ENCODE peak calls at places on chromosomes 5 and 9, in ten cellular contexts. K is CD4-positive, alpha-beta T cell; A is stomach; Q is fibroblast of mammary gland; W is psoas muscle; I is endothelial cell; S is fibroblast of pulmonary artery; R is lower lobe of right lung; P is coronary artery; O is AG10803. H is an unnamed sample.
A peak's percentile ranks its signal among the peaks of the same experiment; 100 is the strongest.

GRCh38 chr9:7756088-7756487 is 43.5 kb downstream of the DMAC1 start:
- DNase-seq in P (no peak), K (no peak), S (no peak), R (no peak), I (no peak), O (no peak), W (no peak), A (no peak), Q (no peak), H (no peak)

GRCh38 chr5:181037365-181037861 is 2.7 kb upstream of the BTNL9 start:
- DNase-seq in Q (no peak), S (no peak), O (no peak), A (no peak), W (no peak), R (no peak), P (no peak), I (no peak), K (no peak), H (no peak)

GRCh38 chr5:135271533-135272310 is 127.3 kb downstream of the MACROH2A1 start:
- DNase-seq in K (no peak), A (no peak), I (no peak), W (no peak), P (no peak), O (peak; percentile 65), R (no peak), S (peak; percentile 16), Q (peak; percentile 21), H (no peak)

GRCh38 chr5:140882591-140882899 is 621 bp downstream of the PCDHA13 start:
- DNase-seq in S (no peak), P (no peak), A (no peak), R (no peak), K (no peak), W (no peak), I (peak; percentile 54), O (no peak), Q (peak; percentile 5), H (no peak)

GRCh38 chr9:13160051-13160450 is 119.4 kb downstream of the MPDZ start:
- DNase-seq in R (no peak), S (no peak), A (no peak), I (no peak), P (no peak), K (no peak), W (no peak), O (peak; percentile 60), Q (no peak), H (no peak)

GRCh38 chr5:133460172-133460758 is 152.1 kb downstream of the FSTL4 start:
- DNase-seq in A (no peak), O (no peak), W (no peak), P (no peak), S (peak; percentile 8), Q (peak; percentile 25), K (no peak), I (peak; percentile 64), R (no peak), H (no peak)

GRCh38 chr9:109568568-109569210 is 70.6 kb upstream of the PTPN3 start:
- DNase-seq in I (no peak), Q (no peak), P (no peak), W (no peak), O (no peak), A (no peak), S (no peak), R (no peak), K (no peak), H (no peak)

GRCh38 chr9:38096238-38096805 is 27.3 kb upstream of the SHB start:
- DNase-seq in Q (no peak), S (no peak), P (peak; percentile 40), I (no peak), K (no peak), R (no peak), A (no peak), O (no peak), W (peak; percentile 20), H (no peak)

GRCh38 chr5:179262126-179262920 is 82.9 kb downstream of the ADAMTS2 start:
- DNase-seq in I (no peak), O (no peak), K (no peak), R (peak; percentile 28), A (peak; percentile 18), Q (no peak), P (no peak), W (peak; percentile 6), S (no peak), H (no peak)

GRCh38 chr5:179263391-179264052 is 81.7 kb downstream of the ADAMTS2 start:
- DNase-seq in S (no peak), O (no peak), W (peak; percentile 15), P (no peak), Q (no peak), I (no peak), K (no peak), R (peak; percentile 27), A (peak; percentile 20), H (no peak)

GRCh38 chr5:179260324-179261070 is 84.8 kb downstream of the ADAMTS2 start:
- DNase-seq in A (peak; percentile 19), P (no peak), I (no peak), W (no peak), Q (no peak), O (no peak), S (no peak), K (no peak), R (no peak), H (no peak)

GRCh38 chr5:179259731-179260323 is 85.4 kb downstream of the ADAMTS2 start:
- DNase-seq in K (no peak), P (no peak), W (no peak), S (no peak), I (no peak), A (peak; percentile 4), O (no peak), R (no peak), Q (no peak), H (no peak)

DNA sequence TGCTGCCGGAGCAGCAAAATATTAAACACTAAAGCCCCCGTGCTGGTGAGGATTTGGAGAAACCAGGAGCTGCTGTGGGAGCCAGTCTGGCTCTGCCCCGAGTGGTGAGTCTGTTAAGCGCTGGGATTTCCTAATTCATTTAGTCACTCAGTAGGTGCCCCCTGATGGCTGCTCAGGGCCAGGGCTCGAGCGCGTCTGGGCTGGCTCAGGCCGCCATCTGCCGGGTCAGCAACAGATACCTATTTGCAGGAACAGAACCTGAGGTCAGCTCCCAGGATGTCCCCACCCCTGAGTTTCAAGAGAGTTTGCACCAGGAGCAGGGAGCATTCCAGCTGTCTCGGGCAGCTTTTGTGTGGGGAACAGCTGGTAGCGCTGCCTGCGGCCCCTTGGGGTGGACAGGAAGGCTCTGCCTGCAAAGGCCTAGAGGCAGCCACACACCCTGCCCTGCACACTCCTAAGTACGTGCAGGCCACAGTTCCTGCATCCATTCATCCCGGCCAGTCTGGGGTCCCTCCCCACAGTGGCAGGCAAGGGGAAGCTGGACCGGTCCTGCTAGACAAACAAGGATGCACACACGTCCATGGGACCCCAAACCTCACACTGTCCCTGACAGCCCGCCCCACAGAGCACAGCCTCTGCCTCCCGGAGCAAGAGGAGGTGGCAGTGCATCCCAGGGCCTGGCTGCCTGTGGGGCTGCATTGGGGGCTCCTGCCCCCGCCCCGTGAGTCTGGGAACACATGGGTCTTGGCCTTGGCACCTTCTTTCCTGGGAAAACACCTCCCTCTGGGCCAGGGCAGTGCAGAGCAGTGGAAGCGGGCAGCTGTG is 83.7 kb downstream of the ADAMTS2 start:
- DNase-seq in I (peak; percentile 65), W (no peak), O (peak; percentile 48), Q (peak; percentile 50), K (no peak), S (peak; percentile 33), R (no peak), A (peak; percentile 17), P (peak; percentile 72), H (no peak)
- TF ChIP-seq CTCF in I (no peak), W (peak; percentile 5), O (peak; percentile 47), Q (peak; percentile 30), K (no peak), S (peak; percentile 18), R (no peak), A (no peak), P (no peak), H (no peak)

DNA sequence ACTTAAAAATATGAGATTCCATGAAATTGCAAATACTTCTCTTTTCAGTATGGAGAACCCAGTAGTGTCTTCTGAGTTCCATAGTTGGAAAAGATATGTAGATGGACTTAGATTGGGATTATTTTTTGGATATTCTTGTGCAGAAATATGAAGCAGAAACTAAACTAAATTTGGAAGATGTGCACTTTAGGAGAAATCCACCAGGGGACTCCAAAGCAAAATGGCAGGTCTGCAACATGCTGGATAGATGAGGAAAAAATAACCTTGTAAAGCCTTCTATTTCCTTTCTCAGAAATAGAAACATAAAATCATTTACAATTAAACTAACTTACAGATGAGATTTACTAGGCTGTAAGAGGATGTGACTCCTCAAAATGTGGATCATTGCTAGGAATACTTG is 49.2 kb upstream of the MINAR2 start:
- DNase-seq in K (no peak), S (no peak), I (no peak), O (no peak), R (no peak), Q (peak; percentile 23), W (no peak), A (no peak), P (no peak), H (no peak)
- TF ChIP-seq CTCF in K (no peak), S (peak; percentile 33), I (peak; percentile 32), O (no peak), R (no peak), Q (peak; percentile 53), W (no peak), A (no peak), P (no peak), H (no peak)

DNA sequence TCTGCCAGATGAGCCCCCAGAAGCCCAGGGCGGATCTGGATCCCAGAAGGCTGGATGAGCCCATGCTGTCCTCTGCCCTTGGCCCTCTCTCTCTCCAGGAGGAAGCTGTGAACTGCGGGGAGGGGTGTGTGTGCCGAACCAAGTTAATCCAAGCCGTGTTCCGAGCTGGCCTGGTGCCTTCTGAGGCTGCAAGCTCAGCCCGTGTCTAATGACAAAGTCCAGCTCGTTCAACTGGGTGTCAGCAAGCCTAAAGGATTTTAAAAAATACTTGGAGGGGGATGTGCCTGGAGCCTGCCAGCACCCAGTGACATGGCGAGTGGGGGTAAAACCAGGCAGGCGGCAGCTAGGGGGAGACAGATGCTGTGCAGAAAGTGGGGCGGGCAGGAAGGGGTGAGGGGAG is 8.0 kb downstream of the STC2 start:
- DNase-seq in Q (no peak), O (peak; percentile 49), P (no peak), K (no peak), A (no peak), I (no peak), R (no peak), W (peak; percentile 45), S (no peak), H (no peak)
- TF ChIP-seq CTCF in Q (peak; percentile 13), O (peak; percentile 33), P (no peak), K (no peak), A (no peak), I (no peak), R (no peak), W (no peak), S (no peak), H (no peak)

GRCh38 chr5:170795154-170795553 is 11.6 kb downstream of the GABRP start:
- DNase-seq in K (no peak), O (no peak), W (no peak), S (no peak), Q (no peak), I (no peak), P (no peak), R (no peak), A (no peak), H (no peak)

GRCh38 chr5:170792878-170793277 is 9.4 kb downstream of the GABRP start:
- DNase-seq in R (no peak), A (no peak), W (no peak), P (no peak), I (no peak), Q (no peak), S (no peak), O (no peak), K (no peak), H (no peak)

GRCh38 chr5:170788626-170789304 is 5.2 kb downstream of the GABRP start:
- DNase-seq in Q (no peak), P (no peak), A (no peak), S (no peak), K (no peak), I (no peak), W (no peak), O (no peak), R (no peak), H (no peak)

GRCh38 chr5:170787216-170787615 is 3.7 kb downstream of the GABRP start:
- DNase-seq in K (no peak), O (no peak), W (no peak), Q (no peak), I (no peak), R (no peak), A (no peak), P (no peak), S (no peak), H (no peak)

DNA sequence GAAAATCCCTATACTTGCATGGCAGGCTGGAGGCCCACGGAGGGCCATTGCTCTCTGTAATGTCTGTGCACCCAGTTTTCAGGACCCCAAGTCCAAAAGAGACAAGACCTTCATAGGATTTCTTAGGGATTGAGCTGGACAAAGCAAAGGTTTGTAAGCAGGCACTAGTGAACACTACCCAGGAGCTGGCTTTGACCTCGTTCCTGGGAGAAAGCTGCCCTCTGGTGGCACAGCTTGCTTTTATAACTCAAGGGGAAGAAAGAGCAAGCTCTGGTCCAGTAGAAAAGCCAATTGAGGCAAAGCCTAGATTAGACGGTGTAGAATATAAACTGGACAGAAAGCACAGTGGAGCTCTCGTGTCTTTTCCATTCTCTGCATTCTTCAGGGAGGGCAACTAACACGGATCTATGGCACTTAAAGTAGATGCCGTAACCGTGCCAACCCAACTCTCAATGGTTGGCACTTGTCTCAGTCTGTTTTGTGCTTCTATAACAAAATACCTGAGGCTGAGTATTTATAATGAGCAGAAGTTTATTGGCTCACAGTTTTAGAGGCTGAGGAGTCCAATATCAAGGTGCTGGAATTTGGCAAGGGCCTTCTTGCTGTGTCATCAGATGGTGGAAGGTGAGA is 7.9 kb downstream of the GABRP start:
- DNase-seq in R (peak; percentile 57), O (peak; percentile 56), P (no peak), A (peak; percentile 86), Q (peak; percentile 58), I (peak; percentile 78), S (peak; percentile 73), W (peak; percentile 29), K (no peak), H (peak; percentile 6)
- TF ChIP-seq CTCF in R (peak; percentile 74), O (peak; percentile 61), P (peak; percentile 25), A (peak; percentile 34), Q (peak; percentile 47), I (peak; percentile 53), S (peak; percentile 62), W (peak; percentile 40), K (no peak), H (peak; percentile 44)